ENCODE peak calls at places on chromosomes 5 and 9, in eight cellular contexts. R, X, G, Y, O, J, K and Q are unnamed samples.
A peak's percentile ranks its signal among the peaks of the same experiment; 100 is the strongest.

GRCh38 chr5:138568061-138568824 is 7.0 kb downstream of the HSPA9 start:
- DNase-seq in K (no peak), X (peak; percentile 34), R (no peak), J (no peak), G (no peak), Y (no peak), O (no peak), Q (no peak)

GRCh38 chr5:157606046-157606445 is 30.5 kb upstream of the ADAM19 start:
- DNase-seq in R (no peak), Y (no peak), J (no peak), K (no peak), X (no peak), G (no peak), O (no peak), Q (no peak)

GRCh38 chr9:119761737-119762136 is 392.5 kb upstream of the BRINP1 start:
- DNase-seq in R (no peak), O (no peak), J (no peak), G (no peak), K (no peak), X (peak; percentile 41), Y (no peak), Q (no peak)

GRCh38 chr5:111755942-111756353 is 1.0 kb downstream of the NREP start:
- DNase-seq in G (no peak), J (no peak), K (no peak), O (no peak), X (peak; percentile 78), R (no peak), Y (no peak), Q (no peak)

GRCh38 chr9:83959061-83959460 is 21.0 kb downstream of the HNRNPK start:
- DNase-seq in Y (no peak), R (peak; percentile 76), K (no peak), J (no peak), X (peak; percentile 91), O (no peak), G (no peak), Q (no peak)

GRCh38 chr5:145856285-145856818 is 16.5 kb downstream of the GRXCR2 start:
- DNase-seq in K (no peak), G (no peak), R (peak; percentile 17), X (peak; percentile 85), O (peak; percentile 22), Y (no peak), J (no peak), Q (no peak)

GRCh38 chr5:142597546-142598337 is 88.1 kb downstream of the FGF1 start:
- DNase-seq in G (no peak), O (peak; percentile 23), X (peak; percentile 39), R (peak; percentile 78), J (no peak), K (no peak), Y (no peak), Q (no peak)

GRCh38 chr9:123689701-123690428 is 240.1 kb downstream of the DENND1A start:
- DNase-seq in Y (no peak), K (no peak), X (no peak), G (no peak), R (no peak), O (no peak), J (no peak), Q (no peak)

GRCh38 chr5:174312270-174312617 is 266.7 kb downstream of the NSG2 start:
- DNase-seq in G (no peak), Y (no peak), J (no peak), X (no peak), R (no peak), O (no peak), K (no peak), Q (no peak)

GRCh38 chr5:146805099-146805498 is 73.5 kb downstream of the PPP2R2B start:
- DNase-seq in G (no peak), R (no peak), O (no peak), J (no peak), X (no peak), Y (no peak), K (no peak), Q (no peak)

GRCh38 chr5:164600166-164600715 is 1094.8 kb downstream of the MAT2B start:
- DNase-seq in R (no peak), K (no peak), X (no peak), Y (no peak), G (no peak), J (no peak), O (no peak), Q (no peak)

GRCh38 chr9:127776195-127776918 is 2.1 kb downstream of the SH2D3C start:
- DNase-seq in O (peak; percentile 70), K (peak; percentile 53), G (no peak), X (peak; percentile 60), Y (no peak), R (no peak), J (peak; percentile 24), Q (no peak)

GRCh38 chr5:168943999-168944398 is 356.9 kb downstream of the SLIT3 start:
- DNase-seq in O (no peak), Y (no peak), X (peak; percentile 44), R (no peak), K (no peak), J (no peak), G (no peak), Q (no peak)

GRCh38 chr5:105304859-105305258 is 1742.3 kb upstream of the NUDT12 start:
- DNase-seq in G (no peak), J (no peak), R (no peak), O (no peak), Y (no peak), K (no peak), X (no peak), Q (no peak)

GRCh38 chr9:125361837-125362531 is 100.4 kb downstream of the GAPVD1 start:
- DNase-seq in X (peak; percentile 31), R (no peak), Y (no peak), J (no peak), O (no peak), K (no peak), G (no peak), Q (no peak)

GRCh38 chr9:123473226-123473625 is 117.2 kb downstream of the CRB2 start:
- DNase-seq in X (peak; percentile 72), G (no peak), Y (no peak), J (peak; percentile 85), R (no peak), K (no peak), O (no peak), Q (no peak)